ENCODE peak calls at places on chromosomes 12 and 14, in four cellular contexts. K is HCT116, B is HepG2, M is SK-N-SH. P is an unnamed sample.

GRCh38 chr12:71797506-71797905 is 42.1 kb upstream of the TBC1D15 start:
- DNase-seq in K (no peak), M (no peak), B (no peak), P (no peak)

GRCh38 chr14:97280526-97280925 is 483.3 kb downstream of the VRK1 start:
- DNase-seq in B (no peak), K (no peak), M (no peak), P (no peak)

GRCh38 chr12:132401982-132402381 is 72.6 kb upstream of the GALNT9 start:
- DNase-seq in M (no peak), K (no peak), B (no peak), P (no peak)

GRCh38 chr12:112602150-112602549 is 183.4 kb downstream of the PTPN11 start:
- DNase-seq in B (no peak), M (no peak), K (no peak), P (no peak)

GRCh38 chr12:131618303-131618658 is 92.6 kb upstream of the SFSWAP start:
- DNase-seq in K (no peak), M (no peak), B (no peak), P (peak)

GRCh38 chr12:3049596-3050314 is 27.4 kb upstream of the TSPAN9 start:
- DNase-seq in K (no peak), B (no peak), M (no peak), P (peak)

GRCh38 chr12:9364224-9365176 is 156.3 kb upstream of the PZP start:
- DNase-seq in K (no peak), B (peak), M (no peak), P (no peak)

GRCh38 chr12:7229741-7230140 is 40.3 kb downstream of the PEX5 start:
- DNase-seq in K (no peak), B (no peak), M (no peak), P (no peak)

GRCh38 chr12:91825999-91826398 is 319.6 kb downstream of the BTG1 start:
- DNase-seq in B (no peak), M (no peak), K (no peak), P (no peak)

GRCh38 chr12:4346931-4347330 is 25.9 kb downstream of the TIGAR start:
- DNase-seq in K (no peak), M (no peak), B (no peak), P (no peak)

GRCh38 chr14:29007990-29008389 is 241.4 kb downstream of the FOXG1 start:
- DNase-seq in B (no peak), K (no peak), M (no peak), P (no peak)

GRCh38 chr14:62162998-62163589 is 400.9 kb downstream of the SNAPC1 start:
- DNase-seq in K (peak), M (peak), B (peak), P (peak)

GRCh38 chr12:90058721-90059120 is 350.1 kb upstream of the ATP2B1 start:
- DNase-seq in M (no peak), K (no peak), B (no peak), P (no peak)

GRCh38 chr12:22046968-22047390 is 961 bp downstream of the CMAS start:
- DNase-seq in K (no peak), B (no peak), M (no peak), P (no peak)

GRCh38 chr12:64099430-64099829 is 122.7 kb downstream of the KICS2 start:
- DNase-seq in M (no peak), B (no peak), K (peak), P (no peak)

GRCh38 chr14:90419200-90419599 is 22.4 kb downstream of the CALM1 start:
- DNase-seq in M (no peak), K (peak), B (no peak), P (no peak)

GRCh38 chr12:104896710-104897109 is 61.4 kb downstream of the SLC41A2 start:
- DNase-seq in B (no peak), K (no peak), M (no peak), P (no peak)

GRCh38 chr14:62209287-62209899 is 447.2 kb downstream of the SNAPC1 start:
- DNase-seq in B (no peak), M (no peak), K (no peak), P (no peak)

GRCh38 chr12:61646639-61647038 is 613.6 kb upstream of the USP15 start:
- DNase-seq in M (no peak), K (no peak), B (no peak), P (no peak)

GRCh38 chr12:119312904-119313303 is 21.6 kb upstream of the CCDC60 start:
- DNase-seq in B (no peak), M (no peak), K (no peak), P (no peak)

GRCh38 chr12:97640826-97641225 is 178.2 kb downstream of the RMST start:
- DNase-seq in K (no peak), B (no peak), M (no peak), P (no peak)
- TF ChIP-seq ELF1 in K (no peak), B (no peak), M (no peak), P (no peak)

GRCh38 chr12:53077030-53077429 is 2.2 kb downstream of the SPRYD3 start:
- DNase-seq in B (no peak), M (no peak), K (no peak), P (no peak)

GRCh38 chr12:53074290-53074998 is 4.7 kb downstream of the SPRYD3 start:
- DNase-seq in B (no peak), M (no peak), K (no peak), P (no peak)

GRCh38 chr12:53076461-53076860 is 2.7 kb downstream of the SPRYD3 start:
- DNase-seq in M (no peak), K (no peak), B (no peak), P (no peak)

GRCh38 chr12:53073881-53074280 is 5.3 kb downstream of the SPRYD3 start:
- DNase-seq in B (no peak), K (no peak), M (no peak), P (no peak)

GRCh38 chr12:53074999-53075370 is 4.2 kb downstream of the SPRYD3 start:
- DNase-seq in K (no peak), B (no peak), M (no peak), P (no peak)
- TF ChIP-seq ELF1 in K (no peak), B (no peak), M (no peak), P (no peak)

GRCh38 chr12:13570005-13570694 is 373.6 kb downstream of the EMP1 start:
- DNase-seq in K (peak), B (peak), M (no peak), P (no peak)
- TF ChIP-seq ELF1 in K (no peak), B (no peak), M (no peak), P (no peak)

GRCh38 chr14:70069186-70069585 is 119.6 kb downstream of the SLC8A3 start:
- DNase-seq in B (peak), M (no peak), K (no peak), P (no peak)

GRCh38 chr14:70078329-70078728 is 110.4 kb downstream of the SLC8A3 start:
- DNase-seq in M (no peak), K (no peak), B (no peak), P (no peak)

GRCh38 chr14:70077005-70077404 is 111.7 kb downstream of the SLC8A3 start:
- DNase-seq in K (no peak), B (no peak), M (no peak), P (no peak)

GRCh38 chr14:70073924-70074566 is 114.7 kb downstream of the SLC8A3 start:
- DNase-seq in M (peak), B (peak), K (peak), P (peak)
- TF ChIP-seq ELF1 in M (no peak), B (no peak), K (no peak), P (no peak)

GRCh38 chr12:25689996-25690501 is 137.0 kb upstream of the LMNTD1 start:
- DNase-seq in B (no peak), K (no peak), M (peak), P (no peak)
- TF ChIP-seq ELF1 in B (no peak), K (no peak), M (no peak), P (no peak)

DNA sequence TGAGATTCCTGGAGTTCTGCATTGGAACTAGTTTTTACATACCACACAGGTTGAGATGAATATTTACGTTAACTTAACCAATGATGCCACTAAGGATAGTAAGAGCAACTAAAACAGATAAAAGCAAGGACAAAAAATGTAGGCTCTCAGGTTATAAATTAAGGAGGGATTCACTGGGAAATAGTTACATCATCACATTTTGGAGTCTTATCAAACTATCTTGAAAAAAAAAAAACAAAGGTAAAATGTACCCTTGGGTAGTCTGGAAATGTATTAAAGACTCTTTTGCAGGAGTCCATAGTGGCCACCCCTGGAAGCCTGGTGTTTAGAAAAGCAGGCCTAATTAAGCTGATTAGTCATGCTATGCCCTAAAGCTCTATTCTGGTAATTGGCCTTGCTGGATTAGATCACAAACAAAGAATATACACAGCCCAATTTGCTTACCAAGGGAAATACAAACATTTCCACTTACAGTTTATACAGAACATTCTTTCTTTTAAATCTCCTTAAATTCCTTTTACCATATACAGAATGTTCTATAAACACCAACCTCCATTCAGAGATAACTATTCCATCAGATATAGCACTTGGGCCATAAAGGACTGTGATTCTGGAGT is 39.3 kb downstream of the SLC25A47 start:
- DNase-seq in M (no peak), K (no peak), B (no peak), P (no peak)
- TF ChIP-seq ELF1 in M (no peak), K (no peak), B (no peak), P (no peak)

DNA sequence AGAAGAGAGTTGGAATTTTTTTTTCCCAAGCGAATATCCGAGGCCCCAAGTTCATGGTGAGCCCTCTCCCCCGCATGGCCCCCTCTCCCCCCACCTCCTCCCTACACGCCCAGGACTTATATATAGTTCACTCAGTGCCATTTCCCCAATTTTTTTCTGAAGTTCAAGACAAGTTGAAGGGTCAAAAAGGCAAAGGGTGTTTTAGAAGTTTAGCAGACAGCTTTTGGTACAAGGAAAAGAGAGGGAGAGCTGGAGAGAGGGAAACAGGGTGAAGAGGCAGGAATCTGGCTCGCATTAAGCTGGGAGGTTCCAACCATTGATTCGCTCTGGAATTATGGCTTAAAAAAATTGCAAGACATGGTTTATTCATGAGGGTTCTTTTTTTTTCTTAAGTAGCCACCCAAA is 329.7 kb upstream of the TBX3 start:
- DNase-seq in M (no peak), B (no peak), K (no peak), P (no peak)
- TF ChIP-seq ELF1 in M (no peak), B (no peak), K (no peak), P (no peak)

DNA sequence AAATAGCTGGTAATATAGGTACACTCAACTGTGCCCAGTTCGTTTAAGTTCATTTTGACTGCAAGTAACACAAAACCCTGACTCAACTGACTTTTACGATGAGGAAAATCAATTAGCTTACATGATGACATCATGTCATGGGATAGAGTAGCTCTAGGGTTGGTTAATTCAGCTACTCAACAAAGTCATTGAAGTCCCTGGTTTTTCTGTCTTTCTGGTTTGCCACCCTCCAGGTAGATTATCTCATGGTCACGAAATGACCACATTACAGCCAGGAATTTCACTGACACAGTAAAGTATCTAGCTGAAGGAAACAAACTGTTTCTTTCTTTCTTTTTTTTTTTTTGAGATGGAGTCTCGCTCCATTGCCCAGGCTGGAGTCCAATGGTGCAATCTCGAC is 68.5 kb upstream of the FUT8 start:
- DNase-seq in K (no peak), B (no peak), M (no peak), P (no peak)
- TF ChIP-seq ELF1 in K (no peak), B (no peak), M (no peak), P (no peak)

GRCh38 chr14:99322731-99323599 is 51.0 kb upstream of the BCL11B start:
- DNase-seq in B (no peak), M (no peak), K (no peak), P (no peak)
- TF ChIP-seq ELF1 in B (no peak), M (no peak), K (no peak), P (no peak)